ENCODE peak calls at places on chromosomes 7 and 10, in four cellular contexts. One of them, this sample, is unnamed.

GRCh38 chr10:85557077-85557476 is 809.5 kb downstream of the GRID1 start:
- DNase-seq in AG08395: no peak
- DNase-seq in NCI-H1105: no peak
- DNase-seq in H9: no peak
- DNase-seq in this sample: peak; percentile 27

GRCh38 chr10:118773041-118773440 is 18.3 kb upstream of the CACUL1 start:
- DNase-seq in H9: no peak
- DNase-seq in AG08395: no peak
- DNase-seq in NCI-H1105: no peak
- DNase-seq in this sample: no peak

GRCh38 chr10:28250782-28251181 is 52.1 kb downstream of the MPP7 start:
- DNase-seq in NCI-H1105: peak; percentile 12
- DNase-seq in H9: no peak
- DNase-seq in AG08395: peak; percentile 52
- DNase-seq in this sample: no peak

GRCh38 chr10:15253951-15254807 is 85.7 kb upstream of the NMT2 start:
- DNase-seq in AG08395: no peak
- DNase-seq in H9: no peak
- DNase-seq in NCI-H1105: no peak
- DNase-seq in this sample: no peak

GRCh38 chr10:19987931-19988330 is 171.7 kb downstream of the PLXDC2 start:
- DNase-seq in H9: no peak
- DNase-seq in NCI-H1105: no peak
- DNase-seq in AG08395: no peak
- DNase-seq in this sample: no peak

GRCh38 chr10:70866424-70866823 is 21.9 kb downstream of the PCBD1 start:
- DNase-seq in NCI-H1105: no peak
- DNase-seq in AG08395: peak; percentile 23
- DNase-seq in H9: no peak
- DNase-seq in this sample: no peak

GRCh38 chr10:33381897-33382578 is 47.6 kb upstream of the NRP1 start:
- DNase-seq in H9: no peak
- DNase-seq in AG08395: peak; percentile 95
- DNase-seq in NCI-H1105: no peak
- DNase-seq in this sample: peak; percentile 64

GRCh38 chr10:1295756-1296480 is 239.7 kb downstream of the WDR37 start:
- DNase-seq in NCI-H1105: no peak
- DNase-seq in AG08395: no peak
- DNase-seq in H9: no peak
- DNase-seq in this sample: no peak

GRCh38 chr10:14184841-14185500 is 145.8 kb downstream of the FRMD4A start:
- DNase-seq in AG08395: no peak
- DNase-seq in H9: no peak
- DNase-seq in NCI-H1105: no peak
- DNase-seq in this sample: no peak

GRCh38 chr10:18446205-18446604 is 205.2 kb downstream of the NSUN6 start:
- DNase-seq in H9: no peak
- DNase-seq in AG08395: no peak
- DNase-seq in NCI-H1105: no peak
- DNase-seq in this sample: no peak

GRCh38 chr10:1575481-1576244 is 161.7 kb downstream of the ADARB2 start:
- DNase-seq in NCI-H1105: no peak
- DNase-seq in AG08395: no peak
- DNase-seq in H9: no peak
- DNase-seq in this sample: no peak

GRCh38 chr7:81190997-81191747 is 272.3 kb upstream of the SEMA3C start:
- DNase-seq in NCI-H1105: no peak
- DNase-seq in AG08395: peak; percentile 46
- DNase-seq in H9: no peak
- DNase-seq in this sample: peak; percentile 14

GRCh38 chr7:147700702-147701101 is 889.9 kb upstream of the C7orf33 start:
- DNase-seq in NCI-H1105: no peak
- DNase-seq in H9: no peak
- DNase-seq in AG08395: no peak
- DNase-seq in this sample: no peak

GRCh38 chr7:106588576-106589494 is 72.1 kb downstream of the CCDC71L start:
- DNase-seq in NCI-H1105: no peak
- DNase-seq in AG08395: no peak
- DNase-seq in H9: no peak
- DNase-seq in this sample: no peak

GRCh38 chr7:67823345-67823744 is 826.7 kb downstream of the TYW1 start:
- DNase-seq in AG08395: no peak
- DNase-seq in H9: no peak
- DNase-seq in NCI-H1105: peak; percentile 9
- DNase-seq in this sample: no peak

GRCh38 chr7:128155100-128155763 is 85.8 kb upstream of the LEP start:
- DNase-seq in NCI-H1105: no peak
- DNase-seq in AG08395: no peak
- DNase-seq in H9: peak; percentile 55
- DNase-seq in this sample: no peak

GRCh38 chr10:34677591-34677990 is 137.5 kb downstream of the PARD3 start:
- DNase-seq in AG08395: no peak
- DNase-seq in NCI-H1105: no peak
- DNase-seq in H9: no peak
- DNase-seq in this sample: no peak

GRCh38 chr7:26618898-26619297 is 245.5 kb downstream of the SKAP2 start:
- DNase-seq in NCI-H1105: no peak
- DNase-seq in AG08395: no peak
- DNase-seq in H9: no peak
- DNase-seq in this sample: no peak

GRCh38 chr10:62919776-62920175 is 103.6 kb upstream of the EGR2 start:
- DNase-seq in AG08395: no peak
- DNase-seq in H9: no peak
- DNase-seq in NCI-H1105: no peak
- DNase-seq in this sample: no peak

GRCh38 chr10:3620818-3621217 is 164.2 kb downstream of the KLF6 start:
- DNase-seq in AG08395: no peak
- DNase-seq in H9: no peak
- DNase-seq in NCI-H1105: no peak
- DNase-seq in this sample: no peak

GRCh38 chr10:59172567-59172966 is 3.9 kb upstream of the PHYHIPL start:
- DNase-seq in H9: no peak
- DNase-seq in AG08395: no peak
- DNase-seq in NCI-H1105: no peak
- DNase-seq in this sample: no peak

GRCh38 chr10:30499816-30500215 is 65.8 kb downstream of the MAP3K8 start:
- DNase-seq in NCI-H1105: no peak
- DNase-seq in H9: no peak
- DNase-seq in AG08395: no peak
- DNase-seq in this sample: no peak

GRCh38 chr10:48885376-48885775 is 54.3 kb downstream of the LRRC18 start:
- DNase-seq in H9: no peak
- DNase-seq in NCI-H1105: no peak
- DNase-seq in AG08395: peak; percentile 17
- DNase-seq in this sample: no peak

GRCh38 chr10:47020491-47020890 is 109.3 kb downstream of the PTPN20 start:
- DNase-seq in H9: no peak
- DNase-seq in AG08395: peak; percentile 77
- DNase-seq in NCI-H1105: no peak
- DNase-seq in this sample: peak; percentile 57

GRCh38 chr7:21926448-21926847 is 19.3 kb downstream of the CDCA7L start:
- DNase-seq in H9: no peak
- DNase-seq in AG08395: no peak
- DNase-seq in NCI-H1105: no peak
- DNase-seq in this sample: no peak

GRCh38 chr7:138001529-138002095 is at the start of gene CREB3L2:
- DNase-seq in H9: peak; percentile 73
- DNase-seq in AG08395: peak; percentile 19
- DNase-seq in NCI-H1105: peak; percentile 46
- DNase-seq in this sample: no peak

GRCh38 chr10:62076872-62077271 is 175.4 kb downstream of the ARID5B start:
- DNase-seq in AG08395: peak; percentile 57
- DNase-seq in H9: no peak
- DNase-seq in NCI-H1105: no peak
- DNase-seq in this sample: no peak

GRCh38 chr7:128774921-128775320 is 673 bp downstream of the OPN1SW start:
- DNase-seq in NCI-H1105: no peak
- DNase-seq in AG08395: no peak
- DNase-seq in H9: no peak
- DNase-seq in this sample: no peak

GRCh38 chr7:121169469-121169868 is 159.3 kb upstream of the WNT16 start:
- DNase-seq in H9: no peak
- DNase-seq in AG08395: no peak
- DNase-seq in NCI-H1105: no peak
- DNase-seq in this sample: no peak

GRCh38 chr7:2939193-2939885 is 95.2 kb upstream of the GNA12 start:
- DNase-seq in NCI-H1105: no peak
- DNase-seq in AG08395: no peak
- DNase-seq in H9: peak; percentile 24
- DNase-seq in this sample: no peak

GRCh38 chr7:140263277-140263676 is 86.5 kb upstream of the KDM7A start:
- DNase-seq in NCI-H1105: no peak
- DNase-seq in AG08395: no peak
- DNase-seq in H9: no peak
- DNase-seq in this sample: no peak

GRCh38 chr7:22445140-22445722 is 54.8 kb downstream of the STEAP1B start:
- DNase-seq in H9: peak; percentile 61
- DNase-seq in NCI-H1105: peak; percentile 60
- DNase-seq in AG08395: no peak
- DNase-seq in this sample: no peak

GRCh38 chr7:55474944-55475911 is 97.1 kb downstream of the VOPP1 start:
- DNase-seq in H9: peak; percentile 23
- DNase-seq in AG08395: no peak
- DNase-seq in NCI-H1105: no peak
- DNase-seq in this sample: no peak

GRCh38 chr10:63137306-63137705 is 4.2 kb downstream of the NRBF2 start:
- DNase-seq in AG08395: no peak
- DNase-seq in NCI-H1105: no peak
- DNase-seq in H9: no peak
- DNase-seq in this sample: peak; percentile 73

GRCh38 chr7:44395067-44395466 is 69.7 kb upstream of the CAMK2B start:
- DNase-seq in NCI-H1105: peak; percentile 84
- DNase-seq in H9: peak; percentile 3
- DNase-seq in AG08395: no peak
- DNase-seq in this sample: no peak